ENCODE peak calls at places on chromosomes 6 and 20, in seven cellular contexts. M, H, Z, Q, O, B and K are unnamed samples.

GRCh38 chr6:12584631-12585405 is 131.7 kb upstream of the PHACTR1 start:
- DNase-seq in Q (no peak), O (no peak), B (no peak), Z (no peak), M (no peak), H (no peak), K (no peak)

GRCh38 chr6:112188906-112189305 is 65.5 kb downstream of the LAMA4 start:
- DNase-seq in Q (no peak), H (peak), B (no peak), O (no peak), M (no peak), Z (no peak), K (no peak)

GRCh38 chr20:19603390-19603753 is 154.7 kb upstream of the RIN2 start:
- DNase-seq in Z (no peak), M (no peak), Q (peak), B (no peak), H (no peak), O (peak), K (no peak)

GRCh38 chr6:21523652-21524051 is 69.9 kb upstream of the SOX4 start:
- DNase-seq in O (no peak), Z (peak), M (no peak), Q (no peak), B (no peak), H (no peak), K (no peak)

GRCh38 chr6:102813489-102814275 is 1420.2 kb downstream of the GRIK2 start:
- DNase-seq in M (no peak), H (no peak), Z (no peak), Q (no peak), B (no peak), O (no peak), K (no peak)

GRCh38 chr20:63707558-63708300 is at the start of the genes ARFRP1 and ZGPAT:
- DNase-seq in H (peak), Z (peak), O (peak), Q (peak), M (peak), B (peak), K (peak)

GRCh38 chr20:35226775-35227681 is 538 bp downstream of the MMP24 start:
- DNase-seq in O (peak), H (no peak), Q (no peak), Z (peak), M (no peak), B (peak), K (no peak)

GRCh38 chr20:14142171-14142570 is 146.9 kb downstream of the MACROD2 start:
- DNase-seq in O (peak), B (peak), M (no peak), Q (peak), Z (peak), H (peak), K (no peak)

GRCh38 chr6:158905277-158905676 is 86.1 kb upstream of the EZR start:
- DNase-seq in Q (no peak), B (no peak), M (no peak), H (no peak), Z (no peak), O (no peak), K (no peak)